ENCODE peak calls at places on chromosomes 2 and 18, in ten cellular contexts. F, K, O, A, J, I, C, T, D and U are unnamed samples.
A peak's percentile ranks its signal among the peaks of the same experiment; 100 is the strongest.

GRCh38 chr2:25145803-25146202 is 22.6 kb downstream of the POMC start:
- DNase-seq in D (no peak), A (no peak), I (no peak), J (no peak), O (no peak), C (no peak), K (no peak), T (no peak), F (no peak), U (no peak)

GRCh38 chr2:120863661-120864320 is 128.1 kb downstream of the GLI2 start:
- DNase-seq in K (no peak), T (no peak), F (no peak), I (no peak), A (no peak), D (no peak), J (peak; percentile 78), C (peak; percentile 71), O (peak; percentile 27), U (peak; percentile 79)

GRCh38 chr2:187541086-187542085 is 12.8 kb downstream of the TFPI start:
- DNase-seq in F (no peak), I (no peak), D (no peak), C (peak; percentile 91), K (no peak), J (peak; percentile 95), O (no peak), T (no peak), A (no peak), U (peak; percentile 87)

GRCh38 chr18:1466035-1466434 is 561.4 kb downstream of the ADCYAP1 start:
- DNase-seq in T (no peak), C (no peak), K (no peak), J (no peak), D (no peak), O (no peak), I (no peak), F (no peak), A (no peak), U (no peak)

GRCh38 chr2:151682459-151683003 is 51.7 kb downstream of the NEB start:
- DNase-seq in C (no peak), A (no peak), T (no peak), I (no peak), J (no peak), O (no peak), K (no peak), F (no peak), D (no peak), U (no peak)

GRCh38 chr2:74430502-74430901 is 9.0 kb downstream of the WDR54 start:
- DNase-seq in A (no peak), C (no peak), D (no peak), J (no peak), O (no peak), K (no peak), T (no peak), I (no peak), F (no peak), U (no peak)

GRCh38 chr2:39247512-39247911 is 3.7 kb upstream of the CDKL4 start:
- DNase-seq in K (no peak), D (no peak), O (no peak), J (no peak), F (no peak), I (no peak), T (no peak), A (no peak), C (no peak), U (no peak)

GRCh38 chr18:32674491-32674890 is 98.3 kb downstream of the KLHL14 start:
- DNase-seq in O (no peak), K (no peak), I (no peak), J (no peak), T (no peak), C (no peak), F (no peak), A (no peak), D (peak; percentile 9), U (no peak)

GRCh38 chr2:240933966-240934700 is 28.0 kb downstream of the CROCC2 start:
- DNase-seq in C (no peak), T (peak; percentile 26), J (no peak), D (no peak), A (no peak), O (peak; percentile 39), F (no peak), I (peak; percentile 7), K (no peak), U (no peak)

GRCh38 chr2:189536830-189537229 is 43.8 kb downstream of the SLC40A1 start:
- DNase-seq in F (no peak), D (no peak), I (no peak), C (no peak), J (no peak), A (no peak), K (no peak), T (no peak), O (no peak), U (no peak)

GRCh38 chr18:328928-329327 is 61.1 kb upstream of the THOC1 start:
- DNase-seq in C (no peak), A (no peak), J (no peak), O (no peak), T (no peak), D (no peak), I (no peak), F (no peak), K (no peak), U (no peak)

GRCh38 chr2:36695746-36696415 is 626 bp upstream of the VIT start:
- DNase-seq in F (no peak), A (no peak), T (no peak), J (peak; percentile 66), D (peak; percentile 10), K (no peak), I (no peak), C (peak; percentile 68), O (no peak), U (peak; percentile 46)

GRCh38 chr2:8119782-8120551 is 561.9 kb upstream of the ID2 start:
- DNase-seq in D (no peak), I (no peak), A (no peak), T (no peak), K (no peak), F (no peak), C (peak; percentile 71), J (peak; percentile 71), O (no peak), U (peak; percentile 21)

GRCh38 chr2:215684448-215685217 is 248.8 kb upstream of the FN1 start:
- DNase-seq in K (no peak), I (no peak), O (no peak), C (peak; percentile 76), T (no peak), F (no peak), A (no peak), J (peak; percentile 41), D (no peak), U (no peak)